ENCODE peak calls at places on chromosomes 6 and 20, in six cellular contexts. Z is heart left ventricle; E is transverse colon; G is CD8-positive, alpha-beta T cell; R is MM.1S; D is tibial artery. M is an unnamed sample.

GRCh38 chr20:22581437-22582385 is 2.7 kb downstream of the FOXA2 start:
- DNase-seq in Z (no peak), E (no peak), G (no peak), R (no peak), D (no peak), M (peak; percentile 49)

GRCh38 chr20:50122763-50123162 is 9.8 kb upstream of the UBE2V1 start:
- DNase-seq in Z (no peak), E (no peak), G (no peak), R (no peak), D (no peak), M (no peak)

GRCh38 chr20:10511166-10511506 is 76.0 kb downstream of the SLX4IP start:
- DNase-seq in Z (no peak), E (no peak), G (no peak), R (no peak), D (no peak), M (no peak)

GRCh38 chr20:54054516-54054915 is 15.9 kb downstream of the BCAS1 start:
- DNase-seq in Z (no peak), E (peak; percentile 36), G (no peak), R (peak; percentile 62), D (no peak), M (no peak)

GRCh38 chr20:8782804-8783203 is 286.1 kb upstream of the PLCB4 start:
- DNase-seq in Z (no peak), E (no peak), G (no peak), R (no peak), D (no peak), M (no peak)

GRCh38 chr6:150078788-150079187 is 9.9 kb upstream of the ULBP3 start:
- DNase-seq in Z (no peak), E (peak; percentile 53), G (no peak), R (no peak), D (no peak), M (no peak)

GRCh38 chr20:36493801-36494114 is 47.6 kb upstream of the MYL9 start:
- DNase-seq in Z (peak; percentile 79), E (peak; percentile 42), G (no peak), R (peak; percentile 84), D (peak; percentile 86), M (no peak)

GRCh38 chr6:111997863-111998191 is 56.1 kb upstream of the CCN6 start:
- DNase-seq in Z (no peak), E (no peak), G (no peak), R (no peak), D (peak; percentile 76), M (no peak)

GRCh38 chr6:112906737-112907136 is 559.6 kb downstream of the RFPL4B start:
- DNase-seq in Z (no peak), E (no peak), G (no peak), R (no peak), D (no peak), M (no peak)

GRCh38 chr6:163671355-163671754 is 256.8 kb downstream of the QKI start:
- DNase-seq in Z (no peak), E (no peak), G (no peak), R (no peak), D (no peak), M (no peak)

GRCh38 chr6:163672710-163673109 is 258.2 kb downstream of the QKI start:
- DNase-seq in Z (no peak), E (no peak), G (no peak), R (no peak), D (no peak), M (no peak)

GRCh38 chr6:163668061-163668426 is 253.5 kb downstream of the QKI start:
- DNase-seq in Z (no peak), E (no peak), G (no peak), R (no peak), D (no peak), M (no peak)

GRCh38 chr6:163671791-163672190 is 257.3 kb downstream of the QKI start:
- DNase-seq in Z (no peak), E (no peak), G (no peak), R (no peak), D (no peak), M (no peak)

GRCh38 chr6:163670283-163670682 is 255.8 kb downstream of the QKI start:
- DNase-seq in Z (no peak), E (no peak), G (no peak), R (no peak), D (no peak), M (no peak)
- H3K4me1 ChIP-seq in Z (no peaks in the 10 kb centered on the region), E (peaks cover 6% of the 10 kb centered on the region), G (peaks cover 13% of the 10 kb centered on the region), R (no peaks in the 10 kb centered on the region), D (no peaks in the 10 kb centered on the region), M (peaks cover 18% of the 10 kb centered on the region)

GRCh38 chr6:160790028-160790792 is 88.2 kb downstream of the PLG start:
- DNase-seq in Z (no peak), E (no peak), G (no peak), R (no peak), D (no peak), M (no peak)
- TF ChIP-seq CTCF in Z (no peak), E (no peak), G (no peak), R (no peak), D (no peak), M (no peak)

DNA sequence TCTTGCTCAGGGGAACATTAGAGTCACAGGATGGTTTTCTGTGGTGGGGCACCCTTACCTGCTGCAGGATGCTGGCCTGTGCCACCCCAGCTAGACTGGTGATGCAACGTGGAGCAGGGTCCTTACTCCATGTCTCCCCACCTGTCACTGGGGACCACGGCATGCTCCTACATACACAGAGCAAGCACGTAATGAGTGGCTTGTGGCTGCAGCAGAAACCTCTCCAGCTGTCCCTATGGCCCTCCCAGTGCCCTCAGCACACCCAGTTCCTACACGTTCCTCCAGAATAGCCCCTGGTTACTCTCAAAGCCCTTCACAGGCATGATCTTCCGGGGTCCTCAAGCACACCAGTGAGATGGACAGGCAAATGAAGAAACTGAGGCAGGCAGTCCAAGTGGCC is 3.2 kb upstream of the LSM14B start:
- DNase-seq in Z (no peak), E (no peak), G (no peak), R (no peak), D (no peak), M (no peak)
- H3K4me1 ChIP-seq in Z (peaks cover 17% of the 10 kb centered on the region), E (peaks cover 20% of the 10 kb centered on the region), G (peaks cover 64% of the 10 kb centered on the region), R (peaks cover 22% of the 10 kb centered on the region), D (no peaks in the 10 kb centered on the region), M (peaks cover 20% of the 10 kb centered on the region)

GRCh38 chr6:166075925-166076324 is 91.7 kb downstream of the TBXT start:
- DNase-seq in Z (no peak), E (no peak), G (no peak), R (no peak), D (no peak), M (no peak)

GRCh38 chr6:166073082-166073481 is 94.6 kb downstream of the TBXT start:
- DNase-seq in Z (no peak), E (no peak), G (no peak), R (no peak), D (no peak), M (no peak)

GRCh38 chr6:166078294-166078693 is 89.4 kb downstream of the TBXT start:
- DNase-seq in Z (no peak), E (no peak), G (no peak), R (no peak), D (no peak), M (no peak)

GRCh38 chr6:166076625-166077024 is 91.0 kb downstream of the TBXT start:
- DNase-seq in Z (no peak), E (no peak), G (no peak), R (no peak), D (no peak), M (no peak)
- TF ChIP-seq CTCF in Z (no peak), E (no peak), G (no peak), R (no peak), D (no peak), M (no peak)

DNA sequence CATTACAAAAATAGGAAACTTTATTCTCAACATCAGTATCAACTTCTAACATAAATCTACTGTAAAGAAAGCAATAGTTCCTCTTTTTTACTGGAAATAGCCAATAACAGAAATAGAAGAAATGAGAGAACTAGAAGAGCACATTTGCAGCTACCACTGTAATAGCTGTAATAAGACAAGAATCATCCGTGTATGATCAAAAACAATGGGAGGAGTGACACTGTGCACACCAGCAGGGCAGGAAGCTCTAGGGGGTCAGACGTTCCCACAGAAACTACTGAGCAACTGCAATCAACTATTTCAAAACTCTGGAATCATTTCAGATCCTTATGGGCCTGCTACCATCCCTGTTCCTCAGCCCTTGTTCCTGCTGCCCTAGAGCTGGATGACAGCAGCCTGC is 43.7 kb downstream of the NINL start:
- DNase-seq in Z (no peak), E (no peak), G (no peak), R (no peak), D (no peak), M (no peak)
- H3K4me1 ChIP-seq in Z (peaks cover 6% of the 10 kb centered on the region), E (peaks cover 17% of the 10 kb centered on the region), G (no peaks in the 10 kb centered on the region), R (no peaks in the 10 kb centered on the region), D (no peaks in the 10 kb centered on the region), M (peaks cover 42% of the 10 kb centered on the region)

GRCh38 chr20:47854687-47855212 is 69.5 kb upstream of the SULF2 start:
- DNase-seq in Z (no peak), E (peak; percentile 25), G (no peak), R (peak; percentile 33), D (no peak), M (no peak)
- TF ChIP-seq CTCF in Z (peak; percentile 27), E (peak; percentile 27), G (no peak), R (peak; percentile 66), D (no peak), M (peak; percentile 18)

GRCh38 chr6:75481936-75482593 is 11.5 kb downstream of the FILIP1 start:
- DNase-seq in Z (no peak), E (no peak), G (no peak), R (no peak), D (no peak), M (no peak)

GRCh38 chr6:75478929-75479328 is 14.7 kb downstream of the FILIP1 start:
- DNase-seq in Z (no peak), E (no peak), G (no peak), R (no peak), D (no peak), M (no peak)

GRCh38 chr6:75481394-75481793 is 12.2 kb downstream of the FILIP1 start:
- DNase-seq in Z (no peak), E (no peak), G (no peak), R (no peak), D (no peak), M (no peak)

GRCh38 chr6:75480425-75480824 is 13.2 kb downstream of the FILIP1 start:
- DNase-seq in Z (no peak), E (no peak), G (no peak), R (no peak), D (no peak), M (no peak)

GRCh38 chr6:75479712-75480111 is 13.9 kb downstream of the FILIP1 start:
- DNase-seq in Z (no peak), E (no peak), G (no peak), R (no peak), D (no peak), M (no peak)
- H3K4me1 ChIP-seq in Z (peaks cover 65% of the 10 kb centered on the region), E (peaks cover 6% of the 10 kb centered on the region), G (no peaks in the 10 kb centered on the region), R (no peaks in the 10 kb centered on the region), D (no peaks in the 10 kb centered on the region), M (peaks cover 12% of the 10 kb centered on the region)

DNA sequence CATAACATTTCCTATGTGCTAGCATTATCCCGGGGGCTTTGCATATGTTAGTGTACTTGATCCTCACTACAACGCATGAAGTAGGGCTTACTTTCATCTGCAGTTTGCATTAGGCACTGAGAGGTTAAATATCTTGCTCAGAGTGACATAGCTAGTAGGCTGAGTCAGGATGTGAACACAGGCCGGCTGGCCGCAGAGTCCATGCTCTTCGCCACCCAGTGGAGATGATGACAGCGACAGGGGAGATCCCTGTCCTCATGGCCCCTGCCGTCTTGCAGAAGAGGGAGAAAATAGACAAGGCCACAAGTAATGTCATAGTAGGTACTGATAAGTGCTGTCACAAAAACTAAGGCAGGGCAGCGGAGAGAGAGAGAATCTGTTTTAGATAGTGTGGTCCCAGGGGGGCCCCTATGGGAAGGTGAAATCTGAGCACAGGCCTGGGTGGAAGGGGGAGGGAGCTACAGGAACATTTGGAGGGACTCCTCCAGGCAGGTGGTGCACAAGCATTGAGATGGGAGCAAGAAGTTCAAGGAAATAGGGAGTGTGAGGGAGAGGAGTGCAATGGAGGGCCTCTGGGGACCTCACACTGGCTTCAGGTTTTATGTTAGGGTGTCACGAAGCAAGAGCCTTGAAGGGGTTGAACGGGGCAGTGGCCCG is 46.8 kb downstream of the LYRM4 start:
- DNase-seq in Z (no peak), E (no peak), G (no peak), R (no peak), D (no peak), M (no peak)
- TF ChIP-seq CTCF in Z (peak; percentile 27), E (no peak), G (no peak), R (no peak), D (peak; percentile 40), M (no peak)

M was measured in lower lobe of right lung.